ENCODE peak calls at places on chromosomes 7 and 10, in five cellular contexts. One of them, this sample, is unnamed.

GRCh38 chr7:66542528-66543373 is 85.9 kb upstream of the KCTD7 start:
- DNase-seq in CD8-positive, alpha-beta memory T cell: no peak
- DNase-seq in BE2C: no peak
- DNase-seq in NCI-H2107: no peak
- DNase-seq in fibroblast of the aortic adventitia: peak
- DNase-seq in this sample: no peak

GRCh38 chr7:8389898-8390642 is 43.3 kb upstream of the NXPH1 start:
- DNase-seq in CD8-positive, alpha-beta memory T cell: no peak
- DNase-seq in BE2C: peak
- DNase-seq in NCI-H2107: no peak
- DNase-seq in fibroblast of the aortic adventitia: no peak
- DNase-seq in this sample: no peak

GRCh38 chr10:5038703-5039102 is 35.0 kb upstream of the AKR1C2 start:
- DNase-seq in CD8-positive, alpha-beta memory T cell: no peak
- DNase-seq in BE2C: no peak
- DNase-seq in NCI-H2107: no peak
- DNase-seq in fibroblast of the aortic adventitia: peak
- DNase-seq in this sample: peak

GRCh38 chr10:12806228-12807095 is 195.1 kb downstream of the CCDC3 start:
- DNase-seq in CD8-positive, alpha-beta memory T cell: no peak
- DNase-seq in BE2C: no peak
- DNase-seq in NCI-H2107: no peak
- DNase-seq in fibroblast of the aortic adventitia: no peak
- DNase-seq in this sample: no peak

GRCh38 chr7:155377837-155378579 is 79.9 kb upstream of the EN2 start:
- DNase-seq in CD8-positive, alpha-beta memory T cell: no peak
- DNase-seq in BE2C: no peak
- DNase-seq in NCI-H2107: no peak
- DNase-seq in fibroblast of the aortic adventitia: peak
- DNase-seq in this sample: no peak

GRCh38 chr7:519429-519973 is at the start of gene PDGFA:
- DNase-seq in CD8-positive, alpha-beta memory T cell: no peak
- DNase-seq in BE2C: no peak
- DNase-seq in NCI-H2107: no peak
- DNase-seq in fibroblast of the aortic adventitia: peak
- DNase-seq in this sample: no peak

GRCh38 chr10:103717341-103718246 is 137.8 kb downstream of the SH3PXD2A start:
- DNase-seq in CD8-positive, alpha-beta memory T cell: no peak
- DNase-seq in BE2C: no peak
- DNase-seq in NCI-H2107: no peak
- DNase-seq in fibroblast of the aortic adventitia: no peak
- DNase-seq in this sample: no peak

GRCh38 chr10:117334075-117334474 is 41.2 kb downstream of the PDZD8 start:
- DNase-seq in CD8-positive, alpha-beta memory T cell: no peak
- DNase-seq in BE2C: no peak
- DNase-seq in NCI-H2107: no peak
- DNase-seq in fibroblast of the aortic adventitia: peak
- DNase-seq in this sample: no peak

GRCh38 chr7:157550300-157551275 is 213.8 kb downstream of the DNAJB6 start:
- DNase-seq in CD8-positive, alpha-beta memory T cell: no peak
- DNase-seq in BE2C: no peak
- DNase-seq in NCI-H2107: no peak
- DNase-seq in fibroblast of the aortic adventitia: no peak
- DNase-seq in this sample: no peak

GRCh38 chr7:25014735-25015134 is 34.8 kb upstream of the OSBPL3 start:
- DNase-seq in CD8-positive, alpha-beta memory T cell: no peak
- DNase-seq in BE2C: no peak
- DNase-seq in NCI-H2107: no peak
- DNase-seq in fibroblast of the aortic adventitia: peak
- DNase-seq in this sample: peak

GRCh38 chr7:128141683-128142195 is 99.3 kb upstream of the LEP start:
- DNase-seq in CD8-positive, alpha-beta memory T cell: no peak
- DNase-seq in BE2C: no peak
- DNase-seq in NCI-H2107: no peak
- DNase-seq in fibroblast of the aortic adventitia: no peak
- DNase-seq in this sample: no peak

GRCh38 chr7:149723795-149724495 is 49.4 kb downstream of the ZNF467 start:
- DNase-seq in CD8-positive, alpha-beta memory T cell: no peak
- DNase-seq in BE2C: no peak
- DNase-seq in NCI-H2107: no peak
- DNase-seq in fibroblast of the aortic adventitia: no peak
- DNase-seq in this sample: no peak

GRCh38 chr10:103512591-103513382 is 19.3 kb downstream of the NEURL1 start:
- DNase-seq in CD8-positive, alpha-beta memory T cell: no peak
- DNase-seq in BE2C: no peak
- DNase-seq in NCI-H2107: no peak
- DNase-seq in fibroblast of the aortic adventitia: no peak
- DNase-seq in this sample: no peak

GRCh38 chr7:28478661-28479060 is 66.3 kb downstream of the CREB5 start:
- DNase-seq in CD8-positive, alpha-beta memory T cell: no peak
- DNase-seq in BE2C: no peak
- DNase-seq in NCI-H2107: no peak
- DNase-seq in fibroblast of the aortic adventitia: peak
- DNase-seq in this sample: no peak

GRCh38 chr7:139941866-139942265 is 112.8 kb downstream of the TBXAS1 start:
- DNase-seq in CD8-positive, alpha-beta memory T cell: no peak
- DNase-seq in BE2C: no peak
- DNase-seq in NCI-H2107: no peak
- DNase-seq in fibroblast of the aortic adventitia: no peak
- DNase-seq in this sample: no peak

GRCh38 chr10:116460219-116460618 is 32.6 kb downstream of the PNLIPRP3 start:
- DNase-seq in CD8-positive, alpha-beta memory T cell: no peak
- DNase-seq in BE2C: no peak
- DNase-seq in NCI-H2107: no peak
- DNase-seq in fibroblast of the aortic adventitia: no peak
- DNase-seq in this sample: no peak

GRCh38 chr7:113120647-113121046 is 2.3 kb upstream of the SMIM30 start:
- DNase-seq in CD8-positive, alpha-beta memory T cell: no peak
- DNase-seq in BE2C: peak
- DNase-seq in NCI-H2107: no peak
- DNase-seq in fibroblast of the aortic adventitia: peak
- DNase-seq in this sample: no peak

GRCh38 chr7:129385116-129385515 is 49.1 kb upstream of the STRIP2 start:
- DNase-seq in CD8-positive, alpha-beta memory T cell: no peak
- DNase-seq in BE2C: no peak
- DNase-seq in NCI-H2107: no peak
- DNase-seq in fibroblast of the aortic adventitia: no peak
- DNase-seq in this sample: no peak

GRCh38 chr7:37083311-37084096 is 359.2 kb upstream of the AOAH start:
- DNase-seq in CD8-positive, alpha-beta memory T cell: no peak
- DNase-seq in BE2C: no peak
- DNase-seq in NCI-H2107: no peak
- DNase-seq in fibroblast of the aortic adventitia: peak
- DNase-seq in this sample: peak

GRCh38 chr10:77939561-77940001 is 13.0 kb upstream of the DLG5 start:
- DNase-seq in CD8-positive, alpha-beta memory T cell: no peak
- DNase-seq in BE2C: no peak
- DNase-seq in NCI-H2107: no peak
- DNase-seq in fibroblast of the aortic adventitia: peak
- DNase-seq in this sample: no peak